ENCODE peak calls at places on chromosomes 4 and X, in nine cellular contexts. J, D, Y, T, G, U, X, F and H are unnamed samples.

GRCh38 chrX:15310117-15310516 is 5.3 kb downstream of the ASB11 start:
- DNase-seq in Y (no peak), D (no peak), X (peak), J (no peak), T (no peak), U (peak), F (peak), G (no peak), H (no peak)

GRCh38 chrX:87516716-87517115 is 886 bp upstream of the KLHL4 start:
- DNase-seq in Y (no peak), D (no peak), J (no peak), T (no peak), F (no peak), G (peak), U (no peak), X (no peak), H (no peak)

GRCh38 chr4:68498413-68499007 is 51.2 kb downstream of the TMPRSS11E start:
- DNase-seq in D (no peak), G (peak), Y (peak), T (no peak), F (peak), X (peak), U (peak), J (no peak), H (peak)

GRCh38 chr4:13642163-13642562 is 14.6 kb upstream of the BOD1L1 start:
- DNase-seq in X (no peak), D (no peak), F (no peak), Y (no peak), G (no peak), T (no peak), J (no peak), U (peak), H (no peak)

GRCh38 chr4:139509727-139510410 is 46.1 kb downstream of the SETD7 start:
- DNase-seq in U (peak), F (no peak), X (peak), G (no peak), T (no peak), D (no peak), Y (no peak), J (no peak), H (no peak)

GRCh38 chr4:123163501-123163900 is 233.1 kb upstream of the SPRY1 start:
- DNase-seq in D (no peak), J (no peak), X (no peak), F (no peak), U (no peak), T (no peak), G (no peak), Y (no peak), H (no peak)

GRCh38 chrX:47814853-47815252 is 21.8 kb upstream of the ZNF81 start:
- DNase-seq in J (no peak), F (no peak), D (no peak), G (no peak), U (no peak), X (peak), T (no peak), Y (no peak), H (no peak)

GRCh38 chr4:174053895-174054294 is 229.6 kb downstream of the FBXO8 start:
- DNase-seq in U (no peak), X (peak), D (no peak), T (no peak), J (no peak), Y (no peak), G (no peak), F (no peak), H (no peak)

GRCh38 chr4:165922747-165923146 is 49.7 kb downstream of the TLL1 start:
- DNase-seq in T (no peak), Y (no peak), J (no peak), F (no peak), D (no peak), X (peak), U (no peak), G (no peak), H (no peak)

GRCh38 chrX:2397648-2398340 is 103.0 kb downstream of the DHRSX start:
- DNase-seq in D (no peak), U (no peak), T (peak), F (peak), Y (peak), X (no peak), J (peak), G (no peak), H (no peak)

GRCh38 chr4:147056951-147057630 is 111.4 kb upstream of the TTC29 start:
- DNase-seq in F (no peak), D (no peak), Y (no peak), G (peak), U (no peak), X (no peak), T (no peak), J (no peak), H (no peak)

GRCh38 chr4:20254517-20255250 is 3.0 kb downstream of the SLIT2 start:
- DNase-seq in F (peak), Y (no peak), G (no peak), D (peak), U (no peak), X (peak), T (peak), J (no peak), H (no peak)

GRCh38 chr4:95085118-95085833 is 327.5 kb downstream of the BMPR1B start:
- DNase-seq in F (no peak), D (no peak), Y (no peak), U (no peak), T (no peak), J (no peak), X (peak), G (no peak), H (no peak)

GRCh38 chr4:164753873-164754488 is at the start of gene SMIM31:
- DNase-seq in X (peak), F (no peak), U (no peak), D (no peak), T (no peak), G (no peak), J (no peak), Y (no peak), H (no peak)

GRCh38 chrX:122868626-122869025 is 315.5 kb upstream of the GRIA3 start:
- DNase-seq in Y (peak), D (no peak), J (no peak), T (no peak), F (no peak), X (no peak), U (no peak), G (no peak), H (no peak)

GRCh38 chr4:2220016-2220620 is 21.8 kb downstream of the HAUS3 start:
- DNase-seq in Y (no peak), U (peak), J (peak), X (peak), D (no peak), G (peak), F (peak), T (peak), H (peak)

GRCh38 chrX:13376857-13377441 is 57.1 kb upstream of the ATXN3L start:
- DNase-seq in J (no peak), D (no peak), X (peak), G (no peak), U (no peak), Y (peak), F (peak), T (peak), H (peak)